ENCODE peak calls at places on chromosomes 12 and 14, in eight cellular contexts. B, X, G, L, K, P, Y and S are unnamed samples.

GRCh38 chr14:50397461-50398196 is 948 bp upstream of the CDKL1 start:
- DNase-seq in B (peak; percentile 4), X (no peak), G (no peak), L (no peak), K (no peak), P (no peak), Y (no peak), S (no peak)

GRCh38 chr12:3752096-3752709 is 706 bp downstream of the CRACR2A start:
- DNase-seq in B (no peak), X (no peak), G (peak; percentile 43), L (peak; percentile 69), K (peak; percentile 80), P (no peak), Y (peak; percentile 29), S (peak; percentile 64)

GRCh38 chr12:52054838-52055741 is 3.8 kb downstream of the NR4A1 start:
- DNase-seq in B (no peak), X (no peak), G (no peak), L (no peak), K (no peak), P (no peak), Y (no peak), S (no peak)

GRCh38 chr12:69844836-69845235 is 19.8 kb downstream of the MYRFL start:
- DNase-seq in B (no peak), X (no peak), G (no peak), L (no peak), K (no peak), P (no peak), Y (no peak), S (no peak)

GRCh38 chr12:123160801-123161487 is 10.1 kb upstream of the PITPNM2 start:
- DNase-seq in B (no peak), X (peak; percentile 33), G (no peak), L (no peak), K (no peak), P (no peak), Y (no peak), S (no peak)

GRCh38 chr12:42468341-42468821 is 121.2 kb downstream of the PRICKLE1 start:
- DNase-seq in B (no peak), X (peak; percentile 56), G (no peak), L (no peak), K (peak; percentile 78), P (no peak), Y (no peak), S (no peak)

GRCh38 chr12:84599539-84599938 is 313.1 kb downstream of the SLC6A15 start:
- DNase-seq in B (no peak), X (peak; percentile 56), G (no peak), L (no peak), K (no peak), P (peak; percentile 58), Y (no peak), S (no peak)

GRCh38 chr14:54702492-54702891 is 135.6 kb downstream of the SAMD4A start:
- DNase-seq in B (no peak), X (no peak), G (no peak), L (no peak), K (no peak), P (no peak), Y (no peak), S (no peak)

GRCh38 chr14:100591453-100592371 is 4.5 kb upstream of the BEGAIN start:
- DNase-seq in B (no peak), X (no peak), G (no peak), L (no peak), K (no peak), P (no peak), Y (no peak), S (peak; percentile 5)

GRCh38 chr12:83075471-83075870 is 388.8 kb downstream of the TMTC2 start:
- DNase-seq in B (no peak), X (no peak), G (no peak), L (no peak), K (no peak), P (no peak), Y (no peak), S (no peak)

GRCh38 chr12:26374934-26375333 is 179.6 kb downstream of the SSPN start:
- DNase-seq in B (no peak), X (peak; percentile 0), G (no peak), L (no peak), K (no peak), P (no peak), Y (no peak), S (no peak)

GRCh38 chr12:27179399-27180214 is 64.5 kb upstream of the STK38L start:
- DNase-seq in B (no peak), X (peak; percentile 97), G (no peak), L (peak; percentile 4), K (no peak), P (no peak), Y (no peak), S (no peak)

GRCh38 chr12:25053021-25053271 is 104.0 kb upstream of the BCAT1 start:
- DNase-seq in B (no peak), X (no peak), G (no peak), L (no peak), K (peak; percentile 36), P (no peak), Y (no peak), S (no peak)

GRCh38 chr12:55582066-55582465 is 9.8 kb downstream of the OR2AP1 start:
- DNase-seq in B (no peak), X (no peak), G (no peak), L (no peak), K (no peak), P (no peak), Y (no peak), S (no peak)

GRCh38 chr12:65334534-65334933 is 56.1 kb downstream of the MSRB3 start:
- DNase-seq in B (no peak), X (no peak), G (no peak), L (no peak), K (no peak), P (no peak), Y (no peak), S (no peak)

GRCh38 chr12:132296063-132296462 is 33.3 kb downstream of the GALNT9 start:
- DNase-seq in B (no peak), X (no peak), G (no peak), L (no peak), K (no peak), P (no peak), Y (no peak), S (no peak)

GRCh38 chr12:6086316-6086715 is 38.2 kb downstream of the VWF start:
- DNase-seq in B (no peak), X (no peak), G (no peak), L (no peak), K (no peak), P (no peak), Y (no peak), S (no peak)

GRCh38 chr12:104218935-104219334 is 3.4 kb downstream of the TXNRD1 start:
- DNase-seq in B (no peak), X (no peak), G (no peak), L (no peak), K (no peak), P (no peak), Y (no peak), S (no peak)

GRCh38 chr12:53180931-53181645 is 363 bp upstream of the CSAD start:
- DNase-seq in B (peak; percentile 54), X (peak; percentile 92), G (peak; percentile 73), L (peak; percentile 74), K (peak; percentile 88), P (peak; percentile 75), Y (peak; percentile 79), S (peak; percentile 78)

GRCh38 chr12:28051516-28052456 is 79.3 kb upstream of the PTHLH start:
- DNase-seq in B (no peak), X (no peak), G (no peak), L (no peak), K (no peak), P (no peak), Y (no peak), S (no peak)

GRCh38 chr14:94738786-94739185 is 31.1 kb downstream of the GSC start:
- DNase-seq in B (no peak), X (no peak), G (no peak), L (no peak), K (no peak), P (no peak), Y (no peak), S (no peak)

GRCh38 chr12:2117541-2117940 is 64.8 kb downstream of the CACNA1C start:
- DNase-seq in B (no peak), X (no peak), G (no peak), L (no peak), K (no peak), P (no peak), Y (no peak), S (no peak)

GRCh38 chr12:54159140-54159539 is 29.6 kb downstream of the SMUG1 start:
- DNase-seq in B (no peak), X (no peak), G (no peak), L (peak; percentile 15), K (peak; percentile 66), P (peak; percentile 78), Y (peak; percentile 97), S (no peak)

GRCh38 chr14:68792022-68792829 is 641 bp downstream of the ZFP36L1 start:
- DNase-seq in B (no peak), X (peak; percentile 47), G (no peak), L (no peak), K (peak; percentile 61), P (no peak), Y (no peak), S (peak; percentile 36)

GRCh38 chr12:109738878-109739665 is 25.4 kb downstream of the FAM222A start:
- DNase-seq in B (no peak), X (no peak), G (no peak), L (no peak), K (no peak), P (no peak), Y (peak; percentile 25), S (peak; percentile 6)

GRCh38 chr12:16562413-16562812 is 43.5 kb downstream of the LMO3 start:
- DNase-seq in B (no peak), X (no peak), G (no peak), L (no peak), K (no peak), P (no peak), Y (no peak), S (no peak)

GRCh38 chr12:121795029-121795977 is 1.8 kb upstream of the RHOF start:
- DNase-seq in B (peak; percentile 70), X (peak; percentile 92), G (peak; percentile 75), L (peak; percentile 79), K (peak; percentile 83), P (peak; percentile 63), Y (peak; percentile 95), S (peak; percentile 87)

GRCh38 chr12:118737985-118738540 is 243.3 kb upstream of the SRRM4 start:
- DNase-seq in B (no peak), X (no peak), G (no peak), L (no peak), K (no peak), P (no peak), Y (no peak), S (no peak)

GRCh38 chr14:97490521-97491070 is 693.4 kb downstream of the VRK1 start:
- DNase-seq in B (no peak), X (no peak), G (no peak), L (no peak), K (no peak), P (no peak), Y (no peak), S (no peak)

GRCh38 chr12:65878540-65878939 is 54.3 kb downstream of the HMGA2 start:
- DNase-seq in B (no peak), X (peak; percentile 77), G (no peak), L (no peak), K (no peak), P (no peak), Y (no peak), S (no peak)

GRCh38 chr14:68655021-68655811 is 137.7 kb downstream of the ZFP36L1 start:
- DNase-seq in B (no peak), X (no peak), G (no peak), L (no peak), K (no peak), P (no peak), Y (no peak), S (no peak)

GRCh38 chr14:103111297-103111981 is 11.8 kb upstream of the TNFAIP2 start:
- DNase-seq in B (no peak), X (no peak), G (no peak), L (no peak), K (no peak), P (no peak), Y (no peak), S (no peak)

GRCh38 chr12:58907326-58907855 is 12.9 kb downstream of the LRIG3 start:
- DNase-seq in B (no peak), X (peak; percentile 86), G (no peak), L (no peak), K (no peak), P (no peak), Y (no peak), S (no peak)

GRCh38 chr14:77133718-77134338 is 7.8 kb downstream of the ZDHHC22 start:
- DNase-seq in B (no peak), X (peak; percentile 92), G (no peak), L (peak; percentile 75), K (peak; percentile 62), P (no peak), Y (peak; percentile 92), S (peak; percentile 45)